ENCODE peak calls at places on chromosome 13, in six cellular contexts. Q is fibroblast of lung; G is activated CD4-positive, alpha-beta T cell treated with anti-CD3 and anti-CD28 coated beads, Interleukin-2, amount 10 ng/mL, durations not matched to agents 7 days and 5 days; B is fibroblast of the conjunctiva; A is neural progenitor cell; F is neural crest cell. O is an unnamed sample.

GRCh38 chr13:99614465-99614885 is 113.2 kb downstream of the TM9SF2 start:
- DNase-seq in B (no peak), F (no peak), Q (no peak), G (peak; percentile 29), A (no peak), O (no peak)

GRCh38 chr13:29543230-29544215 is 52.0 kb downstream of the SLC7A1 start:
- DNase-seq in Q (peak; percentile 36), F (no peak), A (no peak), B (no peak), G (no peak), O (no peak)

GRCh38 chr13:95154441-95154886 is 146.8 kb downstream of the ABCC4 start:
- DNase-seq in F (no peak), B (no peak), A (no peak), G (no peak), Q (peak; percentile 21), O (no peak)

GRCh38 chr13:111065698-111066097 is 49.4 kb upstream of the ARHGEF7 start:
- DNase-seq in G (no peak), B (no peak), F (no peak), A (no peak), Q (no peak), O (no peak)

GRCh38 chr13:73449258-73449657 is 390.5 kb downstream of the KLF5 start:
- DNase-seq in A (no peak), G (no peak), Q (no peak), F (no peak), B (no peak), O (no peak)

GRCh38 chr13:31204592-31204991 is 4.8 kb downstream of the B3GLCT start:
- DNase-seq in B (no peak), F (no peak), Q (peak; percentile 44), G (no peak), A (no peak), O (no peak)

GRCh38 chr13:21465710-21466160 is 6.6 kb upstream of the ZDHHC20 start:
- DNase-seq in A (peak; percentile 68), Q (no peak), G (no peak), F (no peak), B (no peak), O (no peak)

GRCh38 chr13:99366075-99366987 is 59.1 kb upstream of the GPR183 start:
- DNase-seq in G (no peak), B (no peak), Q (no peak), F (no peak), A (no peak), O (no peak)

GRCh38 chr13:79870766-79871165 is 389.8 kb downstream of the NDFIP2 start:
- DNase-seq in B (no peak), Q (no peak), F (no peak), A (no peak), G (no peak), O (no peak)

GRCh38 chr13:24178847-24179845 is 18.6 kb downstream of the SPATA13 start:
- DNase-seq in F (no peak), Q (no peak), A (no peak), B (no peak), G (no peak), O (no peak)